ENCODE peak calls at places on chromosomes 4 and X, in five cellular contexts. H is lung; G is NAMALWA; W is activated CD4-positive, alpha-beta T cell treated with anti-CD3 and anti-CD28 coated beads for 24 hours; J is stimulated activated CD4-positive, alpha-beta T cell treated with anti-CD3 and anti-CD28 coated beads, Interleukin-15, amount 100 ng/mL, for 24 hours. I is an unnamed sample.

GRCh38 chr4:27789768-27790167 is 929.1 kb downstream of the STIM2 start:
- DNase-seq in H (no peak), G (no peak), W (no peak), J (no peak), I (no peak)

GRCh38 chrX:11533211-11533651 is 132.5 kb downstream of the ARHGAP6 start:
- DNase-seq in H (no peak), G (peak), W (no peak), J (no peak), I (no peak)

GRCh38 chrX:7028246-7028645 is 119.3 kb upstream of the STS start:
- DNase-seq in H (no peak), G (no peak), W (no peak), J (no peak), I (no peak)

GRCh38 chr4:182600836-182601235 is 316.4 kb downstream of the DCTD start:
- DNase-seq in H (no peak), G (no peak), W (no peak), J (no peak), I (no peak)

GRCh38 chr4:142824368-142824767 is 21.7 kb downstream of the INPP4B start:
- DNase-seq in H (no peak), G (no peak), W (no peak), J (no peak), I (no peak)

GRCh38 chr4:158496030-158496741 is 25.5 kb upstream of the RXFP1 start:
- DNase-seq in H (peak), G (peak), W (no peak), J (peak), I (peak)

GRCh38 chr4:173748353-173748752 is 218.3 kb upstream of the HAND2 start:
- DNase-seq in H (no peak), G (no peak), W (no peak), J (no peak), I (no peak)

GRCh38 chr4:128583753-128584712 is 225.5 kb upstream of the JADE1 start:
- DNase-seq in H (no peak), G (no peak), W (no peak), J (no peak), I (no peak)

GRCh38 chr4:76850010-76850441 is 47.9 kb downstream of the SOWAHB start:
- DNase-seq in H (no peak), G (no peak), W (no peak), J (no peak), I (no peak)

GRCh38 chr4:65791807-65792308 is 121.6 kb upstream of the EPHA5 start:
- DNase-seq in H (no peak), G (no peak), W (no peak), J (no peak), I (no peak)

GRCh38 chr4:150173420-150173819 is 95.2 kb downstream of the DCLK2 start:
- DNase-seq in H (no peak), G (no peak), W (no peak), J (no peak), I (no peak)

GRCh38 chr4:76981649-76982048 is 32.1 kb downstream of the SEPTIN11 start:
- DNase-seq in H (no peak), G (no peak), W (no peak), J (no peak), I (no peak)

GRCh38 chrX:149568701-149569296 is 18.5 kb downstream of the MAGEA9B start:
- DNase-seq in H (no peak), G (no peak), W (no peak), J (no peak), I (no peak)

GRCh38 chr4:23374280-23374679 is 515.6 kb downstream of the PPARGC1A start:
- DNase-seq in H (no peak), G (no peak), W (no peak), J (no peak), I (no peak)

GRCh38 chrX:10557166-10557565 is 63.2 kb downstream of the MID1 start:
- DNase-seq in H (no peak), G (no peak), W (no peak), J (no peak), I (no peak)

GRCh38 chr4:56118055-56118454 is 169.3 kb downstream of the CEP135 start:
- DNase-seq in H (no peak), G (no peak), W (no peak), J (no peak), I (no peak)

GRCh38 chr4:13384055-13384454 is 100.1 kb downstream of the RAB28 start:
- DNase-seq in H (no peak), G (no peak), W (no peak), J (no peak), I (peak)

GRCh38 chr4:81405900-81406401 is 65.8 kb downstream of the RASGEF1B start:
- DNase-seq in H (peak), G (peak), W (peak), J (peak), I (peak)

GRCh38 chr4:27084685-27085356 is 224.2 kb downstream of the STIM2 start:
- DNase-seq in H (no peak), G (no peak), W (no peak), J (peak), I (no peak)

GRCh38 chrX:113726466-113726865 is 857.4 kb upstream of the HTR2C start:
- DNase-seq in H (no peak), G (no peak), W (no peak), J (no peak), I (no peak)

GRCh38 chrX:103584606-103585005 is 709 bp upstream of the TCEAL4 start:
- DNase-seq in H (no peak), G (no peak), W (no peak), J (no peak), I (no peak)

GRCh38 chrX:46929439-46930018 is 17.3 kb downstream of the JADE3 start:
- DNase-seq in H (no peak), G (no peak), W (no peak), J (no peak), I (no peak)

GRCh38 chr4:13547563-13548041 is 3.3 kb upstream of the NKX3-2 start:
- DNase-seq in H (no peak), G (no peak), W (no peak), J (no peak), I (peak)

GRCh38 chr4:112426416-112426815 is 89.6 kb downstream of the NEUROG2 start:
- DNase-seq in H (no peak), G (no peak), W (no peak), J (no peak), I (no peak)

GRCh38 chrX:75547137-75547536 is 24.3 kb upstream of the ZDHHC15 start:
- DNase-seq in H (no peak), G (no peak), W (no peak), J (no peak), I (no peak)

I was measured in activated T-cell treated with anti-CD3 and anti-CD28 coated beads, Interleukin-2, amount 50 U/mL, for 72 hours.